ENCODE peak calls at places on chromosomes 12 and 14, in five cellular contexts. M, R, S, F and I are unnamed samples.

GRCh38 chr12:114686421-114687268 is 2.7 kb upstream of the TBX3 start:
- DNase-seq in M (no peak), R (no peak), S (no peak), F (no peak), I (no peak)

GRCh38 chr14:78519863-78520262 is 349.7 kb downstream of the NRXN3 start:
- DNase-seq in M (no peak), R (no peak), S (peak; percentile 26), F (no peak), I (peak; percentile 19)

GRCh38 chr14:23953464-23954278 is at the start of gene DHRS4:
- DNase-seq in M (peak; percentile 81), R (peak; percentile 86), S (peak; percentile 87), F (peak; percentile 47), I (peak; percentile 86)

GRCh38 chr14:50381823-50382287 is 14.8 kb downstream of the CDKL1 start:
- DNase-seq in M (no peak), R (no peak), S (peak; percentile 51), F (no peak), I (no peak)

GRCh38 chr12:126874427-126875026 is 1392.4 kb upstream of the TMEM132C start:
- DNase-seq in M (peak; percentile 32), R (peak; percentile 65), S (peak; percentile 79), F (peak; percentile 1), I (peak; percentile 39)

GRCh38 chr12:12926571-12927071 is 25.3 kb downstream of the GPRC5D start:
- DNase-seq in M (no peak), R (peak; percentile 48), S (no peak), F (no peak), I (no peak)

GRCh38 chr14:51653855-51654548 is 2.3 kb downstream of the FRMD6 start:
- DNase-seq in M (no peak), R (no peak), S (no peak), F (no peak), I (no peak)

GRCh38 chr12:113443030-113443539 is 20.9 kb downstream of the SDSL start:
- DNase-seq in M (no peak), R (no peak), S (no peak), F (no peak), I (no peak)

GRCh38 chr14:103688906-103689902 is 26.0 kb downstream of the XRCC3 start:
- DNase-seq in M (peak; percentile 74), R (peak; percentile 45), S (peak; percentile 62), F (peak; percentile 53), I (peak; percentile 60)

GRCh38 chr14:77123381-77124344 is 17.9 kb downstream of the ZDHHC22 start:
- DNase-seq in M (peak; percentile 69), R (peak; percentile 79), S (peak; percentile 96), F (no peak), I (peak; percentile 48)

GRCh38 chr12:84069079-84069661 is 843.4 kb downstream of the SLC6A15 start:
- DNase-seq in M (no peak), R (no peak), S (no peak), F (no peak), I (no peak)

GRCh38 chr14:60637490-60638452 is 11.5 kb downstream of the SIX1 start:
- DNase-seq in M (no peak), R (no peak), S (no peak), F (no peak), I (no peak)

GRCh38 chr12:43578782-43579181 is 26.8 kb upstream of the ADAMTS20 start:
- DNase-seq in M (no peak), R (no peak), S (no peak), F (no peak), I (no peak)

GRCh38 chr12:28217805-28218204 is 27.5 kb downstream of the CCDC91 start:
- DNase-seq in M (no peak), R (no peak), S (no peak), F (no peak), I (no peak)

GRCh38 chr12:65638324-65638723 is 186.0 kb upstream of the HMGA2 start:
- DNase-seq in M (no peak), R (no peak), S (no peak), F (no peak), I (no peak)

GRCh38 chr12:26680724-26681455 is 152.1 kb downstream of the ITPR2 start:
- DNase-seq in M (no peak), R (no peak), S (no peak), F (no peak), I (no peak)

GRCh38 chr12:62215506-62215905 is 44.7 kb upstream of the USP15 start:
- DNase-seq in M (no peak), R (no peak), S (no peak), F (no peak), I (no peak)

GRCh38 chr14:70057519-70058136 is 131.1 kb downstream of the SLC8A3 start:
- DNase-seq in M (no peak), R (no peak), S (no peak), F (no peak), I (no peak)

GRCh38 chr14:66610154-66610563 is 102.2 kb downstream of the GPHN start:
- DNase-seq in M (no peak), R (no peak), S (no peak), F (no peak), I (no peak)

DNA sequence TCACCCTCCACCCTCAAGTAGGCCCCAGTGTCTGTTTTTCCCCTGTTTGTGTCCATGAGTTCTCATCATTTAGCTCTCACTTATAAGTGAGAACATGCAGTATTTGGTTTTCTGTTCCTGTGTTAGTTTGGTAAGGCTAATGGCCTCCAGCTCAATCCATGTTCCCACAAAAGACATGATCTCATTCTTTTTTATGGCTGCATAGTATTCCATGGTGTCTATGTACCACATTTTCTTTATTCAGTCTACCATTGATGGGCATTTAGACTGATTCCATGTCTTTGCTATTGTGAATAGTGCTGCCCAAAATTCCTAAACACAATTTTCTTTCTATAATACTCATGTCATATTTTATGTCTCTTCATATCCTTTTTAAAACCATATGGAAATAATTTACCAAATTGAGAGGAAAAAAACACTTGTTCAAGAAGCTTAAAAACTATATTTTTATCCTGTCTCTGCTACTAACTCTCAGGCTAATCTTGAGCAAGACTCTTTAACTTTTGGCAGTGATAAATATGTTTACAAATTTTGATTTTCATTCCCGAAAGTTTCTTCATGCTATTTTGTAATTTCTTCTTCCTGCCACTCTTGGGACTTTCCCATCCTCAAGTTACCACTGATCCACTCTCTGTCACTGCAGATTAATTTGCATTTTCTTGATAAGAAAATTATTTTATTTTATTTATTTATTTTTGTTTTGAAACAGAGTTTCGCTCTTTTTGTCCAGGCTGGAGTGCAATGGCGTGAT is 28.0 kb upstream of the OSBPL8 start:
- DNase-seq in M (no peak), R (no peak), S (no peak), F (no peak), I (no peak)
- H3K27ac ChIP-seq in M (no peak overlapping the region), R (peak overlapping the region; percentile 72), S (no peak overlapping the region), F (no peak overlapping the region), I (no peak overlapping the region)

GRCh38 chr14:73712540-73713141 is 1.5 kb downstream of the PNMA1 start:
- DNase-seq in M (no peak), R (no peak), S (no peak), F (no peak), I (no peak)

GRCh38 chr14:73714656-73715081 is 485 bp upstream of the PNMA1 start:
- DNase-seq in M (no peak), R (no peak), S (no peak), F (no peak), I (no peak)

GRCh38 chr14:73715707-73716106 is 1.5 kb upstream of the PNMA1 start:
- DNase-seq in M (no peak), R (no peak), S (no peak), F (no peak), I (no peak)

GRCh38 chr14:73713206-73713803 is 879 bp downstream of the PNMA1 start:
- DNase-seq in M (no peak), R (no peak), S (no peak), F (no peak), I (no peak)

GRCh38 chr14:73713804-73714655 is at the start of gene PNMA1:
- DNase-seq in M (peak; percentile 90), R (peak; percentile 86), S (peak; percentile 91), F (no peak), I (peak; percentile 93)
- TF ChIP-seq POLR2A in M (peak; percentile 28), R (no peak), S (peak; percentile 49), F (peak; percentile 86), I (no peak)

GRCh38 chr12:67909091-67909531 is 80.1 kb upstream of the IFNG-AS1 start:
- DNase-seq in M (no peak), R (no peak), S (no peak), F (no peak), I (no peak)

GRCh38 chr12:67909681-67910080 is 79.6 kb upstream of the IFNG-AS1 start:
- DNase-seq in M (no peak), R (no peak), S (no peak), F (no peak), I (no peak)

GRCh38 chr12:67911789-67912188 is 77.5 kb upstream of the IFNG-AS1 start:
- DNase-seq in M (no peak), R (no peak), S (no peak), F (no peak), I (no peak)

GRCh38 chr12:67910360-67911292 is 78.6 kb upstream of the IFNG-AS1 start:
- DNase-seq in M (no peak), R (no peak), S (no peak), F (no peak), I (peak; percentile 44)

DNA sequence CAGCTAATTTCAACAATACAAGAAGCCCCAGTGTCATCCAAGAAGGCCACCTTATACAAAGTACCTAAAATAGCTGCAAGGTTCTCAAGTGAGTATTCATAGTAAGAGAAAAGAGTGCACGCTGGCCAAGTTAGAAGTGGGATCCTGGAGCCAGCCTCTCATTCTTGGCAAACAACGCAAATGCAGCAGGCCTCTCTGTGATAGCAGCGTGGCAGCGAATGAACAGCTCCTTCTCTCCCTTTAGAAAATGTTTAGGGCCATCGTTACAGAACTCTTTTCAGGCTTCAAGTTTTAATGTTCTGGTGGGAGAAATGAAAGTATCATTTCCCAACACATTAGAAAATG is 78.0 kb upstream of the IFNG-AS1 start:
- DNase-seq in M (no peak), R (no peak), S (no peak), F (no peak), I (no peak)
- H3K27ac ChIP-seq in M (no peak overlapping the region), R (no peak overlapping the region), S (no peak overlapping the region), F (no peak overlapping the region), I (peak overlapping the region; percentile 44)

DNA sequence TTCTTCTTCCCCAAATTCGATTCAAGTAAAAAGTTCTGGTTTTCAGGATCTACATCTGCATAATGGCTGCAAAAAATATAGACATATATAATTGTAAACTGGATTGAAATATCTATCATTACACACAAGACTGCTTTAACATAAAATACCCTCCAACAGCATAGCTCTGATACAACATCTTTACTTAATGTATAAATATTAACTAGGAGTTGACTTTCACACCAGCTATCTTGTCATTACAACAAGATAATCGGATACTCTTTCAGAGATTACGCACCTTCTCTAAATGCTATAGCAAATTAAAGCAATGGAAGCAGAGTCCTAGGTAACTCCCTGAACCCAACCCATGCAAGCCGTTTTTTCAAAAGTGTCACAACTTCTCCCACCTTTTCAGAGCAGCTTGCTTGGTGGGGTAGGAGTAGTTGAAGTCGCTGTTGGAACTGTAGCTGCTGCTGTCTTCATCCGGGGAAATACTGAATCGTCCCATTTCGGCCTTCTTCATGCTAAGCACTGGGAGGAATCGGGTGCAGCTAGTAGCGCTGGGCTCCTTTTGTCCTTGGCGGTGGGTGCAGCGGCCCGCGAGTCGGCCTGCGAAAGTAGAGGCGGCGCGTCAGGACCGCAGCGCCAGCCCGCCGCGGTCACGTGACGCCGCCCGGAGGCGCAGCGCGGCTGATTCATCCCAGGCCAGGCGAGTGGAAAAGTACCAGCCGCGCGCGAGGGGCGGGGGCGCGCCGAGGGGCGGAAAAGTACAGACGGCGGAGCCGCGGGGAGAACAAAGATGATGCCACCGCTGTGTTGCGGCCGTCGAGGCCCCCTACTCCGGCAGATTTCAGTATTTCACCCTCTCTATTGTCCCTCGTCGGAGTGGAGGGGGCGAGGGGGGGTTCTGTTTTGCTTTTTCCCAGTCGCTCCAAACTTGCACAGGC is 1.5 kb downstream of the SLC38A2 start:
- DNase-seq in M (peak; percentile 92), R (peak; percentile 95), S (peak; percentile 93), F (no peak), I (peak; percentile 92)
- TF ChIP-seq POLR2A in M (peak; percentile 45), R (peak; percentile 37), S (peak; percentile 85), F (peak; percentile 79), I (peak; percentile 92)